ENCODE peak calls at places on chromosomes 6 and 20, in ten cellular contexts. M is endodermal cell; Q is psoas muscle; L is aorta; U is neuronal stem cell; S is colonic mucosa; Z is HCT116; A is transverse colon; Y is ascending aorta; V is effector memory CD4-positive, alpha-beta T cell. D is an unnamed sample.
A peak's percentile ranks its signal among the peaks of the same experiment; 100 is the strongest.

GRCh38 chr6:27251672-27252251 is 4.3 kb downstream of the PRSS16 start:
- DNase-seq in Q (peak; percentile 65), A (peak; percentile 94), Z (peak; percentile 85), M (peak; percentile 98), Y (peak; percentile 65), U (peak; percentile 87), V (peak; percentile 59), S (peak; percentile 89), L (peak; percentile 79), D (peak; percentile 66)

GRCh38 chr6:45609141-45609638 is 231.5 kb upstream of the SUPT3H start:
- DNase-seq in U (no peak), V (no peak), L (no peak), A (no peak), Z (no peak), M (no peak), Y (no peak), S (no peak), Q (peak; percentile 59), D (no peak)

GRCh38 chr20:51382986-51383821 is 159.3 kb downstream of the NFATC2 start:
- DNase-seq in Q (no peak), U (no peak), M (no peak), A (peak; percentile 39), Y (no peak), Z (no peak), V (no peak), L (peak; percentile 47), S (peak; percentile 62), D (no peak)

GRCh38 chr6:41358503-41358902 is 23.1 kb downstream of the NCR2 start:
- DNase-seq in U (no peak), S (no peak), L (no peak), A (no peak), M (no peak), V (no peak), Z (no peak), Q (no peak), Y (no peak), D (no peak)

GRCh38 chr6:145815351-145815772 is 767 bp upstream of the FBXO30 start:
- DNase-seq in Z (no peak), V (no peak), A (no peak), Q (no peak), U (no peak), M (no peak), S (no peak), Y (no peak), L (no peak), D (peak; percentile 59)

GRCh38 chr6:157380458-157380778 is 572 bp upstream of the ZDHHC14 start:
- DNase-seq in A (no peak), U (peak; percentile 29), L (no peak), V (no peak), Q (no peak), Z (no peak), S (no peak), Y (no peak), M (no peak), D (no peak)

GRCh38 chr6:116113386-116113785 is 12.5 kb downstream of the COL10A1 start:
- DNase-seq in Y (no peak), L (no peak), A (no peak), Q (no peak), Z (no peak), U (no peak), V (no peak), M (no peak), S (no peak), D (no peak)

GRCh38 chr20:10761232-10761631 is 87.4 kb upstream of the JAG1 start:
- DNase-seq in M (no peak), S (no peak), Z (no peak), Q (no peak), A (no peak), L (no peak), Y (no peak), V (no peak), U (no peak), D (no peak)

GRCh38 chr6:3259491-3259958 is 778 bp downstream of the PSMG4 start:
- DNase-seq in U (no peak), S (peak; percentile 66), Q (peak; percentile 58), Z (no peak), A (peak; percentile 49), M (peak; percentile 82), V (no peak), Y (no peak), L (peak; percentile 77), D (peak; percentile 71)

GRCh38 chr6:13814938-13815575 is 700 bp upstream of the MCUR1 start:
- DNase-seq in Y (no peak), Q (no peak), A (no peak), M (no peak), S (no peak), L (no peak), U (no peak), V (no peak), Z (no peak), D (no peak)

GRCh38 chr6:11392778-11393507 is 144.6 kb upstream of the TMEM170B start:
- DNase-seq in Q (no peak), U (no peak), L (no peak), V (no peak), Y (no peak), Z (no peak), A (peak; percentile 79), S (peak; percentile 91), M (no peak), D (no peak)

GRCh38 chr6:161273752-161274487 is at the start of gene AGPAT4:
- DNase-seq in Y (peak; percentile 90), M (peak; percentile 90), L (peak; percentile 75), Z (peak; percentile 92), V (peak; percentile 49), U (peak; percentile 91), S (peak; percentile 82), A (peak; percentile 70), Q (peak; percentile 59), D (peak; percentile 72)

GRCh38 chr6:22570185-22570551 is 802 bp downstream of the HDGFL1 start:
- DNase-seq in A (no peak), U (no peak), Z (no peak), V (no peak), Y (no peak), M (no peak), Q (peak; percentile 39), L (no peak), S (no peak), D (no peak)

GRCh38 chr6:105897131-105897530 is 189.0 kb upstream of the PRDM1 start:
- DNase-seq in S (no peak), Q (no peak), V (no peak), Z (no peak), A (no peak), Y (no peak), U (no peak), M (no peak), L (no peak), D (no peak)
- H3K4me1 ChIP-seq in S (no peaks in the 10 kb centered on the region), Q (no peaks in the 10 kb centered on the region), V (peaks cover 7% of the 10 kb centered on the region), Z (peaks cover 9% of the 10 kb centered on the region), A (no peaks in the 10 kb centered on the region), Y (no peaks in the 10 kb centered on the region), U (peaks cover 4% of the 10 kb centered on the region), M (peaks cover 8% of the 10 kb centered on the region), L (no peaks in the 10 kb centered on the region), D (no peaks in the 10 kb centered on the region)

DNA sequence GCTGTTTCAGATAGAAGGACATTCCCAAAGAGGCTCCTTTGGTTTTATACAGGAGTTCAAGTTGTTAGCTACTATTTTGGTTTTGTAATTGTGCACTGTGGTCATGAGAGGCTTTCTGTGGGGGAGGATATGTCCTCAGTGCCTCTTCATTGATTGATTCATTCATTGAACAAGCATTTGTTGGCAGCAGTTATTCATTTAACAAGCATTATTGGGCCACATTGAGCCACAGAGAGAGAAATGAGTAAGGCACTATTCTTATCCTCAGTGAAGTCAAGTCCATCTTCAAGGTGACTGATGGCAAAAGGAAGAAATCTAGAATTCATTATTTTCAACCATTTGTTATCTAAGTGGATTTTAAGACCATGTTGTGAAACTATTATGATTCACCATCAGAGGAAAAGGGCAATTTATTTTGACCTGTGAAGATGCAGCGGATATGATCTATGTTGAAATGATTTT is 697.2 kb upstream of the CITED2 start:
- DNase-seq in Q (no peak), S (no peak), M (no peak), Y (no peak), L (no peak), U (no peak), V (no peak), A (no peak), Z (no peak), D (no peak)
- H3K4me1 ChIP-seq in Q (peaks cover 12% of the 10 kb centered on the region), S (no peaks in the 10 kb centered on the region), M (no peaks in the 10 kb centered on the region), Y (no peaks in the 10 kb centered on the region), L (peaks cover 2% of the 10 kb centered on the region), U (peaks cover 2% of the 10 kb centered on the region), V (no peaks in the 10 kb centered on the region), A (peaks cover 19% of the 10 kb centered on the region), Z (no peaks in the 10 kb centered on the region), D (no peaks in the 10 kb centered on the region)

GRCh38 chr20:41174373-41174772 is 37.0 kb downstream of the PLCG1 start:
- DNase-seq in S (peak; percentile 14), U (no peak), M (no peak), V (no peak), L (peak; percentile 59), Q (peak; percentile 12), Z (no peak), Y (peak; percentile 59), A (peak; percentile 4), D (no peak)

GRCh38 chr20:41175727-41176330 is 38.5 kb downstream of the PLCG1 start:
- DNase-seq in S (no peak), L (no peak), Q (peak; percentile 6), M (peak; percentile 19), A (no peak), Z (no peak), U (no peak), Y (no peak), V (no peak), D (no peak)

GRCh38 chr20:41175201-41175651 is 37.9 kb downstream of the PLCG1 start:
- DNase-seq in S (no peak), Y (peak; percentile 38), Z (no peak), V (no peak), A (no peak), Q (peak; percentile 28), M (peak; percentile 27), U (no peak), L (no peak), D (no peak)

GRCh38 chr20:41173791-41174341 is 36.5 kb downstream of the PLCG1 start:
- DNase-seq in M (peak; percentile 25), L (peak; percentile 69), A (peak; percentile 5), Y (peak; percentile 60), S (peak; percentile 15), Z (no peak), U (no peak), Q (peak; percentile 57), V (no peak), D (peak; percentile 62)

DNA sequence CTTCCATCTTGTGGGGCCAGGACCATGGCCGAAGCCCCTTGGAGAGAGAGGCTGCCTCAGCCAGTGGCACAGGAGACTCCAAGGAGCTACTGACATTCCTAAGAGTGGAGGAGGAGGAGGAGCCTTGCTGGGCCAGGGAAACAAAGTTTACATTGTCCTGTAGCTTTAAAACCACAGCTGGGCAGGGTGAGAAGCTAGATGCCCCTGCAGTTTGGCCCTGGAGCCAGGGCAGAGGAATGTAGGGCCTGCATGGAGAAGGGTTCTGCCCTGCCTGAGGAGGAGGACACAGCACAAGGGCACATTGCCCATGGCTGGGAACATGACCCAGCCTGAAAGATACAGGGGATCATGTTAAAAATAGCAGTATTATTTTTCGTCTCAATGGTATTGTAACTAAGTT is 37.4 kb downstream of the PLCG1 start:
- DNase-seq in V (no peak), U (no peak), Q (peak; percentile 55), Z (no peak), S (peak; percentile 11), A (peak; percentile 7), M (peak; percentile 42), L (peak; percentile 67), Y (peak; percentile 64), D (no peak)
- H3K4me1 ChIP-seq in V (no peaks in the 10 kb centered on the region), U (peaks cover 22% of the 10 kb centered on the region), Q (peaks cover 67% of the 10 kb centered on the region), Z (peaks cover 16% of the 10 kb centered on the region), S (no peaks in the 10 kb centered on the region), A (peaks cover 27% of the 10 kb centered on the region), M (peaks cover 15% of the 10 kb centered on the region), L (peaks cover 6% of the 10 kb centered on the region), Y (peaks cover 18% of the 10 kb centered on the region), D (peaks cover 29% of the 10 kb centered on the region)

GRCh38 chr6:133431031-133431430 is 189.9 kb downstream of the EYA4 start:
- DNase-seq in M (no peak), S (no peak), V (no peak), Z (no peak), Q (no peak), L (no peak), U (no peak), A (no peak), Y (no peak), D (no peak)
- H3K4me1 ChIP-seq in M (peaks cover 13% of the 10 kb centered on the region), S (no peaks in the 10 kb centered on the region), V (no peaks in the 10 kb centered on the region), Z (no peaks in the 10 kb centered on the region), Q (peaks cover 53% of the 10 kb centered on the region), L (no peaks in the 10 kb centered on the region), U (peaks cover 10% of the 10 kb centered on the region), A (no peaks in the 10 kb centered on the region), Y (no peaks in the 10 kb centered on the region), D (peaks cover 8% of the 10 kb centered on the region)

D was measured in right cardiac atrium.